ENCODE peak calls at places on chromosomes 16 and 17, in eight cellular contexts. J, R, X, T, U, Z, W and S are unnamed samples.

GRCh38 chr17:74569392-74570003 is 2.2 kb upstream of the CD300H start:
- DNase-seq in J (peak), R (peak), X (peak), T (no peak), U (peak), Z (no peak), W (peak), S (no peak)

GRCh38 chr17:33596904-33597303 is 303.8 kb upstream of the ASIC2 start:
- DNase-seq in J (no peak), R (no peak), X (no peak), T (peak), U (no peak), Z (no peak), W (no peak), S (no peak)

GRCh38 chr16:56350491-56351405 is 74.6 kb downstream of the AMFR start:
- DNase-seq in J (peak), R (no peak), X (no peak), T (no peak), U (no peak), Z (no peak), W (no peak), S (no peak)

GRCh38 chr17:4808378-4808767 is 1.4 kb downstream of the PLD2 start:
- DNase-seq in J (no peak), R (no peak), X (no peak), T (peak), U (no peak), Z (no peak), W (no peak), S (no peak)

GRCh38 chr17:9465216-9465921 is 110.3 kb downstream of the STX8 start:
- DNase-seq in J (no peak), R (no peak), X (no peak), T (no peak), U (peak), Z (no peak), W (no peak), S (no peak)

GRCh38 chr16:57138281-57138935 is 46.0 kb downstream of the CPNE2 start:
- DNase-seq in J (no peak), R (no peak), X (no peak), T (no peak), U (no peak), Z (no peak), W (no peak), S (no peak)

GRCh38 chr17:30796016-30796415 is 28.5 kb downstream of the CRLF3 start:
- DNase-seq in J (no peak), R (no peak), X (no peak), T (no peak), U (no peak), Z (no peak), W (no peak), S (no peak)

GRCh38 chr16:5054876-5055865 is 10.6 kb downstream of the C16orf89 start:
- DNase-seq in J (no peak), R (no peak), X (no peak), T (no peak), U (no peak), Z (no peak), W (no peak), S (no peak)

GRCh38 chr16:11556945-11557720 is 29.6 kb downstream of the LITAF start:
- DNase-seq in J (no peak), R (peak), X (no peak), T (no peak), U (no peak), Z (no peak), W (no peak), S (no peak)

GRCh38 chr16:67965668-67966548 is 2.5 kb downstream of the SLC12A4 start:
- DNase-seq in J (no peak), R (no peak), X (no peak), T (no peak), U (no peak), Z (no peak), W (no peak), S (no peak)

GRCh38 chr16:89317101-89317671 is 99.7 kb downstream of the ZNF778 start:
- DNase-seq in J (no peak), R (no peak), X (no peak), T (no peak), U (no peak), Z (no peak), W (no peak), S (no peak)

GRCh38 chr17:79699386-79700036 is 31.2 kb upstream of the ENPP7 start:
- DNase-seq in J (no peak), R (no peak), X (no peak), T (no peak), U (no peak), Z (no peak), W (no peak), S (no peak)

GRCh38 chr17:1485311-1485747 is 7.2 kb downstream of the MYO1C start:
- DNase-seq in J (peak), R (peak), X (peak), T (no peak), U (no peak), Z (no peak), W (no peak), S (peak)

GRCh38 chr16:84929421-84930297 is 81.7 kb downstream of the ZDHHC7 start:
- DNase-seq in J (no peak), R (no peak), X (no peak), T (no peak), U (no peak), Z (no peak), W (no peak), S (no peak)

GRCh38 chr17:83104577-83105505 is 25.4 kb downstream of the METRNL start:
- DNase-seq in J (no peak), R (no peak), X (peak), T (no peak), U (no peak), Z (no peak), W (no peak), S (no peak)

GRCh38 chr17:65515959-65516948 is 45.2 kb downstream of the AXIN2 start:
- DNase-seq in J (no peak), R (no peak), X (no peak), T (no peak), U (no peak), Z (no peak), W (no peak), S (no peak)

GRCh38 chr17:42697108-42697811 is 14.9 kb downstream of the CNTNAP1 start:
- DNase-seq in J (no peak), R (no peak), X (no peak), T (no peak), U (no peak), Z (no peak), W (no peak), S (no peak)

GRCh38 chr17:80545499-80545826 is 825 bp downstream of the RPTOR start:
- DNase-seq in J (no peak), R (no peak), X (no peak), T (no peak), U (no peak), Z (no peak), W (no peak), S (no peak)

GRCh38 chr16:30741461-30741914 is 6.7 kb upstream of the PHKG2 start:
- DNase-seq in J (peak), R (no peak), X (peak), T (no peak), U (peak), Z (no peak), W (no peak), S (no peak)

GRCh38 chr17:43913584-43913983 is 6.2 kb upstream of the MPP2 start:
- DNase-seq in J (no peak), R (no peak), X (no peak), T (no peak), U (no peak), Z (no peak), W (no peak), S (no peak)

GRCh38 chr16:15949210-15950166 is at the start of gene ABCC1:
- DNase-seq in J (peak), R (peak), X (peak), T (peak), U (no peak), Z (peak), W (peak), S (peak)

GRCh38 chr16:56848955-56849689 is 15.9 kb upstream of the SLC12A3 start:
- DNase-seq in J (peak), R (no peak), X (no peak), T (no peak), U (peak), Z (no peak), W (no peak), S (no peak)

GRCh38 chr17:75207760-75208159 is 2.3 kb downstream of the NUP85 start:
- DNase-seq in J (no peak), R (no peak), X (no peak), T (no peak), U (no peak), Z (no peak), W (no peak), S (no peak)

GRCh38 chr17:63993368-63993990 is 4.7 kb upstream of the PRR29 start:
- DNase-seq in J (no peak), R (peak), X (no peak), T (no peak), U (no peak), Z (no peak), W (no peak), S (no peak)

GRCh38 chr16:17939723-17940122 is 396.8 kb downstream of the NPIPA8 start:
- DNase-seq in J (no peak), R (no peak), X (no peak), T (no peak), U (no peak), Z (no peak), W (no peak), S (no peak)

GRCh38 chr17:59380474-59380873 is 49.0 kb downstream of the YPEL2 start:
- DNase-seq in J (no peak), R (no peak), X (no peak), T (no peak), U (no peak), Z (no peak), W (no peak), S (no peak)

GRCh38 chr17:37483311-37484039 is 6.2 kb upstream of the DUSP14 start:
- DNase-seq in J (no peak), R (no peak), X (peak), T (no peak), U (peak), Z (no peak), W (no peak), S (no peak)

GRCh38 chr16:87240211-87241134 is 76.7 kb downstream of the C16orf95 start:
- DNase-seq in J (peak), R (no peak), X (peak), T (no peak), U (no peak), Z (no peak), W (no peak), S (no peak)

GRCh38 chr16:51097729-51098128 is 53.3 kb downstream of the SALL1 start:
- DNase-seq in J (no peak), R (no peak), X (no peak), T (no peak), U (no peak), Z (no peak), W (no peak), S (no peak)

GRCh38 chr16:53055603-53056527 is 1.1 kb downstream of the CHD9 start:
- DNase-seq in J (peak), R (peak), X (peak), T (peak), U (peak), Z (no peak), W (no peak), S (no peak)

GRCh38 chr16:1597154-1597553 is 14.7 kb downstream of the IFT140 start:
- DNase-seq in J (no peak), R (no peak), X (no peak), T (no peak), U (no peak), Z (no peak), W (no peak), S (no peak)

GRCh38 chr17:35087731-35088646 is 24.5 kb upstream of the RFFL start:
- DNase-seq in J (peak), R (peak), X (peak), T (peak), U (peak), Z (no peak), W (no peak), S (peak)

GRCh38 chr16:12231666-12232065 is 255.1 kb downstream of the SNX29 start:
- DNase-seq in J (peak), R (no peak), X (no peak), T (no peak), U (peak), Z (no peak), W (no peak), S (no peak)

GRCh38 chr16:83882118-83882879 is 16.6 kb upstream of the MLYCD start:
- DNase-seq in J (no peak), R (no peak), X (no peak), T (no peak), U (no peak), Z (no peak), W (no peak), S (no peak)

GRCh38 chr17:80691784-80692183 is 147.1 kb downstream of the RPTOR start:
- DNase-seq in J (no peak), R (no peak), X (no peak), T (no peak), U (no peak), Z (no peak), W (no peak), S (no peak)

GRCh38 chr16:89905511-89906140 is 13.0 kb upstream of the MC1R start:
- DNase-seq in J (no peak), R (no peak), X (no peak), T (no peak), U (no peak), Z (no peak), W (no peak), S (no peak)

GRCh38 chr17:79406316-79406715 is 204.5 kb downstream of the RBFOX3 start:
- DNase-seq in J (no peak), R (no peak), X (no peak), T (no peak), U (no peak), Z (no peak), W (no peak), S (no peak)

GRCh38 chr16:81442220-81442908 is 2.2 kb upstream of the CMIP start:
- DNase-seq in J (no peak), R (peak), X (no peak), T (no peak), U (no peak), Z (no peak), W (no peak), S (no peak)